ENCODE peak calls at places on chromosomes 12 and 14, in six cellular contexts. E is SK-N-SH; H is stimulated activated CD8-positive, alpha-beta memory T cell treated with anti-CD3 and anti-CD28 coated beads, Interleukin-12 subunit alpha, Interleukin-12 subunit beta, amount 100 ng/mL, for 1 hour; N is astrocyte of the cerebellum; T is substantia nigra; B is NCI-H82. S is an unnamed sample.

GRCh38 chr12:113242018-113242418 is 20.8 kb downstream of the TPCN1 start:
- DNase-seq in E (no peak), T (no peak), B (peak; percentile 56), H (no peak), N (no peak), S (no peak)

GRCh38 chr14:32203928-32204357 is 874 bp upstream of the RNU6-8 start:
- DNase-seq in N (no peak), E (peak; percentile 30), H (no peak), B (peak; percentile 59), T (no peak), S (no peak)

GRCh38 chr12:31222620-31223222 is 103.2 kb downstream of the SINHCAF start:
- DNase-seq in N (no peak), E (no peak), H (no peak), B (peak; percentile 26), T (no peak), S (no peak)

GRCh38 chr14:23430733-23431105 is 4.7 kb downstream of the MYH7 start:
- DNase-seq in N (no peak), H (no peak), B (no peak), E (peak; percentile 49), T (no peak), S (no peak)

GRCh38 chr12:82525616-82526015 is 161.1 kb upstream of the TMTC2 start:
- DNase-seq in E (no peak), H (no peak), T (no peak), N (no peak), B (no peak), S (no peak)

GRCh38 chr14:92564361-92565039 is 50.9 kb downstream of the RIN3 start:
- DNase-seq in N (no peak), B (peak; percentile 68), H (no peak), T (no peak), E (no peak), S (no peak)

GRCh38 chr14:54252072-54252730 is 144.6 kb upstream of the CDKN3 start:
- DNase-seq in N (peak; percentile 86), E (no peak), T (no peak), H (no peak), B (no peak), S (no peak)

GRCh38 chr12:55068416-55069010 is 48.7 kb downstream of the NEUROD4 start:
- DNase-seq in H (no peak), N (peak; percentile 31), E (peak; percentile 48), T (no peak), B (peak; percentile 98), S (no peak)

GRCh38 chr12:109946505-109946904 is 46.4 kb downstream of the TCHP start:
- DNase-seq in E (no peak), B (no peak), N (no peak), T (no peak), H (no peak), S (no peak)

GRCh38 chr14:101077511-101078074 is 174.1 kb upstream of the RTL1 start:
- DNase-seq in E (peak; percentile 73), N (no peak), H (no peak), T (no peak), B (peak; percentile 6), S (peak; percentile 63)

GRCh38 chr12:68809190-68810026 is 1.4 kb downstream of the MDM2 start:
- DNase-seq in T (no peak), B (no peak), N (no peak), E (no peak), H (no peak), S (no peak)

GRCh38 chr12:103768467-103769123 is 72.4 kb downstream of the NT5DC3 start:
- DNase-seq in T (no peak), E (no peak), H (no peak), N (no peak), B (peak; percentile 41), S (no peak)

GRCh38 chr14:62436256-62436655 is 609.0 kb downstream of the KCNH5 start:
- DNase-seq in B (no peak), E (no peak), H (no peak), T (no peak), N (no peak), S (no peak)

S was measured in cardiac septum.